ENCODE peak calls at places on chromosome X, in nine cellular contexts. One of them, this sample, is unnamed.

GRCh38 chrX:115388879-115389278 is 99.4 kb downstream of the LUZP4 start:
- DNase-seq in occipital lobe: no peak
- DNase-seq in pancreas: no peak
- DNase-seq in fibroblast of mammary gland: no peak
- DNase-seq in substantia nigra: no peak
- DNase-seq in ELR: no peak
- DNase-seq in hippocampal formation: no peak
- DNase-seq in stimulated activated CD4-positive, alpha-beta T cell treated with anti-CD3 and anti-CD28 coated beads, TNF-alpha, amount 100 ng/mL, for 4 hours: no peak
- DNase-seq in H4: no peak
- DNase-seq in this sample: no peak

GRCh38 chrX:71532078-71532752 is 689 bp upstream of the OGT start:
- DNase-seq in stimulated activated CD4-positive, alpha-beta T cell treated with anti-CD3 and anti-CD28 coated beads, TNF-alpha, amount 100 ng/mL, for 4 hours: no peak
- DNase-seq in H4: no peak
- DNase-seq in hippocampal formation: no peak
- DNase-seq in ELR: peak
- DNase-seq in fibroblast of mammary gland: peak
- DNase-seq in pancreas: no peak
- DNase-seq in substantia nigra: no peak
- DNase-seq in occipital lobe: no peak
- DNase-seq in this sample: no peak

GRCh38 chrX:133185938-133186337 is 32.2 kb downstream of the TFDP3 start:
- DNase-seq in H4: no peak
- DNase-seq in fibroblast of mammary gland: no peak
- DNase-seq in occipital lobe: no peak
- DNase-seq in substantia nigra: no peak
- DNase-seq in stimulated activated CD4-positive, alpha-beta T cell treated with anti-CD3 and anti-CD28 coated beads, TNF-alpha, amount 100 ng/mL, for 4 hours: no peak
- DNase-seq in pancreas: no peak
- DNase-seq in ELR: no peak
- DNase-seq in hippocampal formation: no peak
- DNase-seq in this sample: no peak

GRCh38 chrX:46704767-46705386 is 54.0 kb downstream of the SLC9A7 start:
- DNase-seq in stimulated activated CD4-positive, alpha-beta T cell treated with anti-CD3 and anti-CD28 coated beads, TNF-alpha, amount 100 ng/mL, for 4 hours: no peak
- DNase-seq in ELR: peak
- DNase-seq in H4: no peak
- DNase-seq in occipital lobe: no peak
- DNase-seq in fibroblast of mammary gland: peak
- DNase-seq in hippocampal formation: no peak
- DNase-seq in substantia nigra: no peak
- DNase-seq in pancreas: no peak
- DNase-seq in this sample: no peak

GRCh38 chrX:74242050-74242449 is 61.9 kb upstream of the ZCCHC13 start:
- DNase-seq in hippocampal formation: no peak
- DNase-seq in ELR: peak
- DNase-seq in pancreas: no peak
- DNase-seq in H4: peak
- DNase-seq in occipital lobe: no peak
- DNase-seq in stimulated activated CD4-positive, alpha-beta T cell treated with anti-CD3 and anti-CD28 coated beads, TNF-alpha, amount 100 ng/mL, for 4 hours: no peak
- DNase-seq in fibroblast of mammary gland: peak
- DNase-seq in substantia nigra: no peak
- DNase-seq in this sample: no peak

GRCh38 chrX:51332188-51332942 is at the start of gene NUDT10:
- DNase-seq in ELR: peak
- DNase-seq in occipital lobe: peak
- DNase-seq in H4: peak
- DNase-seq in hippocampal formation: peak
- DNase-seq in fibroblast of mammary gland: peak
- DNase-seq in substantia nigra: peak
- DNase-seq in pancreas: peak
- DNase-seq in stimulated activated CD4-positive, alpha-beta T cell treated with anti-CD3 and anti-CD28 coated beads, TNF-alpha, amount 100 ng/mL, for 4 hours: peak
- DNase-seq in this sample: no peak

GRCh38 chrX:49106930-49107329 is 16.6 kb downstream of the GPKOW start:
- DNase-seq in pancreas: no peak
- DNase-seq in fibroblast of mammary gland: peak
- DNase-seq in occipital lobe: no peak
- DNase-seq in H4: peak
- DNase-seq in substantia nigra: peak
- DNase-seq in stimulated activated CD4-positive, alpha-beta T cell treated with anti-CD3 and anti-CD28 coated beads, TNF-alpha, amount 100 ng/mL, for 4 hours: no peak
- DNase-seq in hippocampal formation: peak
- DNase-seq in ELR: peak
- DNase-seq in this sample: peak

GRCh38 chrX:23752740-23753435 is 9.8 kb upstream of the ACOT9 start:
- DNase-seq in H4: no peak
- DNase-seq in fibroblast of mammary gland: peak
- DNase-seq in pancreas: no peak
- DNase-seq in occipital lobe: no peak
- DNase-seq in stimulated activated CD4-positive, alpha-beta T cell treated with anti-CD3 and anti-CD28 coated beads, TNF-alpha, amount 100 ng/mL, for 4 hours: no peak
- DNase-seq in hippocampal formation: no peak
- DNase-seq in substantia nigra: no peak
- DNase-seq in ELR: peak
- DNase-seq in this sample: no peak

GRCh38 chrX:15600745-15601144 is at the start of gene ACE2:
- DNase-seq in pancreas: no peak
- DNase-seq in substantia nigra: no peak
- DNase-seq in H4: no peak
- DNase-seq in hippocampal formation: no peak
- DNase-seq in fibroblast of mammary gland: no peak
- DNase-seq in stimulated activated CD4-positive, alpha-beta T cell treated with anti-CD3 and anti-CD28 coated beads, TNF-alpha, amount 100 ng/mL, for 4 hours: no peak
- DNase-seq in ELR: no peak
- DNase-seq in occipital lobe: no peak
- DNase-seq in this sample: no peak